ENCODE peak calls at places on chromosomes 4 and X, in ten cellular contexts. Q, D, J, Y, U, R, E, V, W and H are unnamed samples.

GRCh38 chr4:118288097-118288496 is 64.7 kb downstream of the PRSS12 start:
- DNase-seq in Q (no peak), D (no peak), J (no peak), Y (no peak), U (no peak), R (no peak), E (no peak), V (no peak), W (peak), H (no peak)

GRCh38 chr4:134343661-134344060 is 142.1 kb upstream of the PABPC4L start:
- DNase-seq in Q (no peak), D (no peak), J (no peak), Y (no peak), U (no peak), R (no peak), E (no peak), V (peak), W (no peak), H (no peak)

GRCh38 chr4:94711635-94712034 is 46.1 kb upstream of the BMPR1B start:
- DNase-seq in Q (no peak), D (no peak), J (no peak), Y (no peak), U (no peak), R (no peak), E (no peak), V (no peak), W (no peak), H (no peak)

GRCh38 chr4:85029453-85029852 is 63.0 kb upstream of the WDFY3 start:
- DNase-seq in Q (no peak), D (no peak), J (no peak), Y (no peak), U (no peak), R (no peak), E (no peak), V (no peak), W (no peak), H (no peak)

GRCh38 chr4:125772680-125773079 is 457.9 kb downstream of the FAT4 start:
- DNase-seq in Q (no peak), D (no peak), J (no peak), Y (no peak), U (no peak), R (no peak), E (no peak), V (no peak), W (no peak), H (no peak)

GRCh38 chr4:105509714-105510113 is 35.9 kb upstream of the PPA2 start:
- DNase-seq in Q (no peak), D (no peak), J (no peak), Y (no peak), U (no peak), R (no peak), E (no peak), V (no peak), W (no peak), H (no peak)

GRCh38 chrX:134484039-134484438 is 24.1 kb downstream of the HPRT1 start:
- DNase-seq in Q (no peak), D (no peak), J (peak), Y (peak), U (no peak), R (peak), E (peak), V (no peak), W (peak), H (peak)

GRCh38 chr4:20318011-20318898 is 66.5 kb downstream of the SLIT2 start:
- DNase-seq in Q (no peak), D (no peak), J (peak), Y (no peak), U (no peak), R (no peak), E (no peak), V (no peak), W (peak), H (no peak)

GRCh38 chrX:40095588-40096394 is 2.0 kb downstream of the BCOR start:
- DNase-seq in Q (no peak), D (peak), J (peak), Y (no peak), U (no peak), R (no peak), E (no peak), V (no peak), W (peak), H (peak)

GRCh38 chr4:180784940-180785339 is 1458.3 kb upstream of the TENM3 start:
- DNase-seq in Q (no peak), D (no peak), J (no peak), Y (no peak), U (no peak), R (no peak), E (no peak), V (no peak), W (no peak), H (no peak)

GRCh38 chr4:48127231-48127881 is 6.7 kb downstream of the TXK start:
- DNase-seq in Q (no peak), D (no peak), J (no peak), Y (no peak), U (no peak), R (no peak), E (no peak), V (no peak), W (no peak), H (no peak)

GRCh38 chr4:912548-913279 is 19.4 kb downstream of the GAK start:
- DNase-seq in Q (no peak), D (no peak), J (no peak), Y (no peak), U (no peak), R (no peak), E (no peak), V (no peak), W (no peak), H (no peak)

GRCh38 chr4:7649741-7650531 is 215.2 kb upstream of the PSAPL1 start:
- DNase-seq in Q (no peak), D (no peak), J (peak), Y (peak), U (peak), R (no peak), E (no peak), V (no peak), W (peak), H (peak)

GRCh38 chrX:135707880-135708279 is 5.6 kb upstream of the CT45A1 start:
- DNase-seq in Q (no peak), D (no peak), J (peak), Y (no peak), U (no peak), R (no peak), E (peak), V (no peak), W (peak), H (peak)

GRCh38 chr4:24856586-24856985 is 56.3 kb downstream of the CCDC149 start:
- DNase-seq in Q (no peak), D (peak), J (peak), Y (peak), U (no peak), R (peak), E (no peak), V (no peak), W (peak), H (no peak)

GRCh38 chr4:117702353-117702752 is 331.9 kb upstream of the NDST3 start:
- DNase-seq in Q (no peak), D (no peak), J (no peak), Y (no peak), U (no peak), R (no peak), E (no peak), V (no peak), W (no peak), H (no peak)

GRCh38 chrX:1395646-1396216 is 3.8 kb upstream of the SLC25A6 start:
- DNase-seq in Q (no peak), D (no peak), J (no peak), Y (no peak), U (no peak), R (no peak), E (no peak), V (no peak), W (no peak), H (no peak)

GRCh38 chr4:140884431-140885058 is 128.4 kb upstream of the TBC1D9 start:
- DNase-seq in Q (peak), D (peak), J (peak), Y (peak), U (no peak), R (no peak), E (peak), V (no peak), W (peak), H (peak)

GRCh38 chr4:41098093-41098492 is 116.2 kb downstream of the APBB2 start:
- DNase-seq in Q (no peak), D (no peak), J (no peak), Y (no peak), U (no peak), R (no peak), E (no peak), V (no peak), W (no peak), H (no peak)

GRCh38 chr4:149248191-149248590 is 567.5 kb downstream of the IQCM start:
- DNase-seq in Q (no peak), D (no peak), J (no peak), Y (no peak), U (no peak), R (no peak), E (no peak), V (no peak), W (no peak), H (no peak)

GRCh38 chr4:159776915-159777314 is 674.0 kb downstream of the RAPGEF2 start:
- DNase-seq in Q (no peak), D (no peak), J (no peak), Y (no peak), U (no peak), R (no peak), E (no peak), V (no peak), W (no peak), H (no peak)
- H3K4me3 ChIP-seq in Q (no peak), D (no peak), J (no peak), Y (no peak), U (no peak), R (no peak), E (no peak), V (no peak), W (no peak), H (no peak)

GRCh38 chr4:175514174-175514573 is 297.9 kb downstream of the GPM6A start:
- DNase-seq in Q (no peak), D (no peak), J (no peak), Y (no peak), U (no peak), R (no peak), E (no peak), V (peak), W (no peak), H (no peak)

GRCh38 chr4:175511861-175512260 is 300.2 kb downstream of the GPM6A start:
- DNase-seq in Q (no peak), D (no peak), J (no peak), Y (no peak), U (no peak), R (no peak), E (no peak), V (no peak), W (peak), H (no peak)

GRCh38 chr4:175504316-175504715 is 307.7 kb downstream of the GPM6A start:
- DNase-seq in Q (no peak), D (no peak), J (no peak), Y (no peak), U (no peak), R (no peak), E (no peak), V (no peak), W (peak), H (no peak)

GRCh38 chr4:175509320-175509719 is 302.7 kb downstream of the GPM6A start:
- DNase-seq in Q (no peak), D (no peak), J (peak), Y (no peak), U (no peak), R (no peak), E (peak), V (no peak), W (no peak), H (peak)
- H3K4me3 ChIP-seq in Q (no peak), D (no peak), J (no peak), Y (no peak), U (no peak), R (no peak), E (no peak), V (no peak), W (no peak), H (no peak)

GRCh38 chrX:41666251-41666650 is 22.5 kb upstream of the GPR34 start:
- DNase-seq in Q (no peak), D (no peak), J (no peak), Y (no peak), U (no peak), R (no peak), E (no peak), V (no peak), W (peak), H (no peak)
- H3K4me3 ChIP-seq in Q (no peak), D (no peak), J (no peak), Y (no peak), U (no peak), R (no peak), E (no peak), V (no peak), W (no peak), H (no peak)

GRCh38 chr4:99506781-99507180 is 4.0 kb upstream of the C4orf17 start:
- DNase-seq in Q (no peak), D (no peak), J (no peak), Y (no peak), U (no peak), R (no peak), E (no peak), V (no peak), W (no peak), H (no peak)

GRCh38 chr4:99507349-99507748 is 3.5 kb upstream of the C4orf17 start:
- DNase-seq in Q (no peak), D (no peak), J (no peak), Y (no peak), U (no peak), R (no peak), E (no peak), V (no peak), W (no peak), H (no peak)

GRCh38 chr4:99507762-99508161 is 3.1 kb upstream of the C4orf17 start:
- DNase-seq in Q (no peak), D (no peak), J (peak), Y (no peak), U (no peak), R (no peak), E (peak), V (no peak), W (no peak), H (no peak)

GRCh38 chr4:99510721-99511120 is at the start of gene C4orf17:
- DNase-seq in Q (no peak), D (no peak), J (no peak), Y (no peak), U (no peak), R (no peak), E (no peak), V (no peak), W (no peak), H (no peak)

GRCh38 chr4:99504804-99505502 is 5.9 kb upstream of the C4orf17 start:
- DNase-seq in Q (no peak), D (no peak), J (no peak), Y (no peak), U (no peak), R (no peak), E (peak), V (no peak), W (no peak), H (no peak)
- H3K4me3 ChIP-seq in Q (no peak), D (no peak), J (no peak), Y (no peak), U (no peak), R (no peak), E (no peak), V (no peak), W (no peak), H (no peak)

DNA sequence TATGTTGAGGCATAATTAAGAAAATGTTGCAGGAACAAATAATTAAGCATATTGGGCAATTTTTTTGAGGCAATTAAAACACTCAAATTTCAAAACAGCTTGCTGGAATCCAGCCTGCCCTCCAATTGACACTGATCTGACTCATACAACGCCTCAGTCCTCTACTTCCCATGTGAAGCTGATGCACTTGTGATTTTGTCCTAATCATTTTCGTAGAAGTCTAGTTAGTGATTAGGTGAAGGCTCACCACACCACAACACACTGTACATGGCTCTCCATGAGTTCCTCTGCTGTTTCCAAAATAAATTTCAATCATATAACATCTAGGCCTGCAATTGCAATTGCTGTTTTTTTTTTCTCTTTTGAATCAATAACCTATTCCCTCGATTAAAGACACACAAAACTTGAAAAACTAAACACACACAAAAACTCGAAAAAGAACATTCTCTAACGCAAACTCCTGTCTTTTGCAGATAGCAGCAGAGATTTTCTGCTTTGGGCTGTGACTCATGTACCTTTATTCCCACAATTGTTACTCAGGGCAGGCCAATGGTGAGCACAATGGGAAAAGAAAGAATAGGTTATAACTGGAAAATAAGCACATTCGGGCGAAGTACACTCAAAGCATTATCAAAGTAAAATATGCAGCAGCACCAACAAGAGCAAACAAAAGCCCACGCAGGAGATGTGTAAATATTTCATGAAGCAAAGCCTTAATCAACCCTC is 1.7 kb downstream of the GPRIN3 start:
- DNase-seq in Q (no peak), D (no peak), J (no peak), Y (no peak), U (no peak), R (no peak), E (no peak), V (peak), W (peak), H (no peak)
- H3K4me3 ChIP-seq in Q (no peak), D (peak), J (no peak), Y (no peak), U (peak), R (no peak), E (no peak), V (peak), W (no peak), H (peak)

GRCh38 chrX:127762663-127763062 is 289.5 kb downstream of the ACTRT1 start:
- DNase-seq in Q (no peak), D (no peak), J (no peak), Y (no peak), U (no peak), R (no peak), E (no peak), V (no peak), W (no peak), H (no peak)
- H3K4me3 ChIP-seq in Q (no peak), D (no peak), J (no peak), Y (no peak), U (no peak), R (no peak), E (no peak), V (no peak), W (no peak), H (no peak)

GRCh38 chr4:138090145-138090917 is 151.8 kb downstream of the SLC7A11 start:
- DNase-seq in Q (peak), D (no peak), J (peak), Y (peak), U (no peak), R (peak), E (peak), V (peak), W (peak), H (peak)
- H3K4me3 ChIP-seq in Q (no peak), D (no peak), J (no peak), Y (no peak), U (no peak), R (no peak), E (no peak), V (peak), W (peak), H (no peak)

GRCh38 chr4:110634320-110635154 is 11.7 kb upstream of the PITX2 start:
- DNase-seq in Q (no peak), D (no peak), J (no peak), Y (no peak), U (no peak), R (no peak), E (no peak), V (no peak), W (no peak), H (no peak)
- H3K4me3 ChIP-seq in Q (no peak), D (no peak), J (no peak), Y (no peak), U (no peak), R (no peak), E (no peak), V (no peak), W (peak), H (no peak)